ENCODE peak calls at places on chromosomes 13 and 19, in six cellular contexts. X, M, G, N, T and Z are unnamed samples.

GRCh38 chr19:58379276-58379675 is 1.6 kb downstream of the ZNF837 start:
- DNase-seq in X (no peak), N (no peak), T (no peak), G (no peak), M (no peak), Z (no peak)

GRCh38 chr13:48448963-48449614 is 36.2 kb upstream of the LPAR6 start:
- DNase-seq in X (no peak), M (no peak), T (no peak), N (no peak), G (no peak), Z (no peak)

GRCh38 chr13:102139626-102140025 is 262.2 kb downstream of the FGF14 start:
- DNase-seq in M (no peak), T (no peak), X (no peak), G (no peak), N (no peak), Z (no peak)

GRCh38 chr13:109874921-109875454 is 88.6 kb upstream of the IRS2 start:
- DNase-seq in N (no peak), X (no peak), G (no peak), M (no peak), T (no peak), Z (no peak)

GRCh38 chr19:16351133-16351809 is 26.6 kb downstream of the KLF2 start:
- DNase-seq in G (no peak), T (no peak), N (no peak), X (no peak), M (no peak), Z (no peak)

GRCh38 chr19:53394522-53394973 is 401 bp upstream of the ZNF765 start:
- DNase-seq in M (no peak), N (peak), G (no peak), T (peak), X (no peak), Z (no peak)

GRCh38 chr13:29170451-29171082 is 350.4 kb downstream of the MTUS2 start:
- DNase-seq in X (no peak), T (no peak), M (no peak), N (no peak), G (no peak), Z (no peak)

GRCh38 chr13:46348976-46349375 is 38.1 kb downstream of the RUBCNL start:
- DNase-seq in G (no peak), T (no peak), M (no peak), X (no peak), N (no peak), Z (no peak)

GRCh38 chr19:4376245-4376990 is 23.9 kb downstream of the SH3GL1 start:
- DNase-seq in M (no peak), N (no peak), G (no peak), T (no peak), X (no peak), Z (no peak)

GRCh38 chr19:52646571-52647222 is 8.5 kb upstream of the ZNF83 start:
- DNase-seq in T (no peak), X (no peak), N (no peak), G (no peak), M (no peak), Z (no peak)